ENCODE peak calls at places on chromosomes 12 and 14, in five cellular contexts. A, P, C, S and Q are unnamed samples.

GRCh38 chr14:50116986-50117385 is 614 bp upstream of the VCPKMT start:
- DNase-seq in P (no peak), S (no peak), C (no peak), A (no peak), Q (no peak)

GRCh38 chr12:74227846-74228545 is 309.6 kb upstream of the ATXN7L3B start:
- DNase-seq in S (no peak), A (no peak), P (no peak), C (no peak), Q (no peak)

GRCh38 chr12:3018284-3019004 is 58.7 kb upstream of the TSPAN9 start:
- DNase-seq in A (no peak), S (no peak), P (no peak), C (no peak), Q (no peak)

GRCh38 chr12:109277255-109277898 is 31.7 kb downstream of the FOXN4 start:
- DNase-seq in P (no peak), S (no peak), C (no peak), A (no peak), Q (no peak)

GRCh38 chr14:64611358-64612020 is 61.7 kb downstream of the PPP1R36 start:
- DNase-seq in S (no peak), A (peak), P (no peak), C (peak), Q (no peak)

GRCh38 chr12:60210756-60211155 is 614.9 kb downstream of the SLC16A7 start:
- DNase-seq in A (no peak), P (no peak), S (no peak), C (no peak), Q (no peak)

GRCh38 chr14:31205681-31206535 is 1.7 kb downstream of the HECTD1 start:
- DNase-seq in S (no peak), P (no peak), C (no peak), A (peak), Q (no peak)

GRCh38 chr12:104507672-104508071 is 50.9 kb downstream of the CHST11 start:
- DNase-seq in A (no peak), P (no peak), S (no peak), C (no peak), Q (no peak)

GRCh38 chr14:52694761-52695480 is 437 bp downstream of the ERO1A start:
- DNase-seq in S (no peak), C (no peak), P (no peak), A (no peak), Q (peak)

GRCh38 chr14:38350102-38350501 is 94.2 kb upstream of the CLEC14A start:
- DNase-seq in C (no peak), A (no peak), P (no peak), S (no peak), Q (no peak)

GRCh38 chr12:90290980-90291975 is 582.6 kb upstream of the ATP2B1 start:
- DNase-seq in P (no peak), C (no peak), A (no peak), S (no peak), Q (no peak)

GRCh38 chr14:82720431-82720830 is 1186.8 kb upstream of the SEL1L start:
- DNase-seq in C (no peak), P (no peak), A (no peak), S (no peak), Q (no peak)

GRCh38 chr12:29282452-29282851 is 98.5 kb downstream of the ERGIC2 start:
- DNase-seq in A (no peak), P (no peak), C (no peak), S (no peak), Q (no peak)

GRCh38 chr12:90630006-90630405 is 325.0 kb downstream of the CCER1 start:
- DNase-seq in S (no peak), A (no peak), C (no peak), P (no peak), Q (no peak)

GRCh38 chr12:121226399-121226798 is 16.5 kb downstream of the P2RX4 start:
- DNase-seq in A (no peak), S (no peak), P (no peak), C (no peak), Q (no peak)

GRCh38 chr12:52063986-52064649 is 5.7 kb upstream of the ATG101 start:
- DNase-seq in S (peak), C (peak), A (peak), P (no peak), Q (no peak)

GRCh38 chr12:52613363-52614030 is 4.9 kb downstream of the KRT73 start:
- DNase-seq in C (no peak), S (peak), A (no peak), P (no peak), Q (no peak)

GRCh38 chr12:109575683-109576082 is 2.1 kb downstream of the MVK start:
- DNase-seq in S (no peak), P (no peak), C (no peak), A (no peak), Q (no peak)

GRCh38 chr14:65242732-65243134 is 140.4 kb upstream of the MAX start:
- DNase-seq in C (no peak), S (no peak), P (no peak), A (no peak), Q (no peak)

GRCh38 chr14:67461341-67461985 is 27.1 kb downstream of the TMEM229B start:
- DNase-seq in P (no peak), S (no peak), A (no peak), C (no peak), Q (no peak)

GRCh38 chr12:135127-135526 is 68.6 kb downstream of the IQSEC3 start:
- DNase-seq in S (no peak), C (no peak), A (no peak), P (no peak), Q (no peak)

GRCh38 chr12:26125451-26126339 is 858 bp upstream of the BHLHE41 start:
- DNase-seq in P (peak), S (peak), A (no peak), C (peak), Q (no peak)

GRCh38 chr12:19547258-19547657 is 108.0 kb downstream of the AEBP2 start:
- DNase-seq in A (no peak), S (no peak), P (no peak), C (no peak), Q (no peak)

GRCh38 chr12:77925536-77926108 is 94.9 kb downstream of the NAV3 start:
- DNase-seq in P (peak), C (peak), S (peak), A (peak), Q (peak)

GRCh38 chr12:121774968-121775474 is 18.5 kb downstream of the RHOF start:
- DNase-seq in A (no peak), P (no peak), C (no peak), S (no peak), Q (no peak)

GRCh38 chr12:80469681-80470080 is 25.6 kb downstream of the PTPRQ start:
- DNase-seq in A (no peak), C (no peak), S (no peak), P (no peak), Q (no peak)

GRCh38 chr14:50560929-50561280 is 960 bp downstream of the ATL1 start:
- DNase-seq in P (peak), A (peak), C (peak), S (peak), Q (no peak)

GRCh38 chr12:31216479-31216878 is 109.5 kb downstream of the SINHCAF start:
- DNase-seq in P (no peak), C (no peak), S (no peak), A (no peak), Q (no peak)

GRCh38 chr14:105223260-105223659 is 25.1 kb upstream of the BTBD6 start:
- DNase-seq in C (no peak), A (no peak), S (no peak), P (no peak), Q (no peak)

GRCh38 chr12:57192920-57193319 is 23.7 kb upstream of the NXPH4 start:
- DNase-seq in S (no peak), P (no peak), A (no peak), C (no peak), Q (no peak)

GRCh38 chr12:31756977-31757420 is 28.2 kb upstream of the AMN1 start:
- DNase-seq in C (no peak), S (no peak), P (no peak), A (no peak), Q (no peak)

GRCh38 chr14:98177551-98177950 is 1094.4 kb downstream of the BCL11B start:
- DNase-seq in C (no peak), P (no peak), A (no peak), S (no peak), Q (no peak)

GRCh38 chr14:99261916-99262787 is 9.8 kb downstream of the BCL11B start:
- DNase-seq in P (no peak), S (no peak), A (no peak), C (no peak), Q (no peak)

GRCh38 chr12:109760031-109760929 is 46.7 kb downstream of the FAM222A start:
- DNase-seq in S (no peak), A (no peak), C (no peak), P (no peak), Q (no peak)

GRCh38 chr12:49827351-49828099 is 688 bp downstream of the NCKAP5L start:
- DNase-seq in C (peak), S (no peak), A (no peak), P (peak), Q (no peak)

GRCh38 chr14:104107101-104107581 is 21.6 kb downstream of the ASPG start:
- DNase-seq in A (no peak), P (no peak), C (no peak), S (no peak), Q (no peak)

GRCh38 chr14:34650786-34651584 is 21.0 kb upstream of the SNX6 start:
- DNase-seq in C (no peak), S (no peak), A (peak), P (peak), Q (no peak)

GRCh38 chr14:91899213-91899612 is 31.9 kb upstream of the TC2N start:
- DNase-seq in C (no peak), S (no peak), P (no peak), A (no peak), Q (no peak)
- TF ChIP-seq CTCF in C (no peak), S (no peak), P (no peak), A (no peak), Q (peak)

DNA sequence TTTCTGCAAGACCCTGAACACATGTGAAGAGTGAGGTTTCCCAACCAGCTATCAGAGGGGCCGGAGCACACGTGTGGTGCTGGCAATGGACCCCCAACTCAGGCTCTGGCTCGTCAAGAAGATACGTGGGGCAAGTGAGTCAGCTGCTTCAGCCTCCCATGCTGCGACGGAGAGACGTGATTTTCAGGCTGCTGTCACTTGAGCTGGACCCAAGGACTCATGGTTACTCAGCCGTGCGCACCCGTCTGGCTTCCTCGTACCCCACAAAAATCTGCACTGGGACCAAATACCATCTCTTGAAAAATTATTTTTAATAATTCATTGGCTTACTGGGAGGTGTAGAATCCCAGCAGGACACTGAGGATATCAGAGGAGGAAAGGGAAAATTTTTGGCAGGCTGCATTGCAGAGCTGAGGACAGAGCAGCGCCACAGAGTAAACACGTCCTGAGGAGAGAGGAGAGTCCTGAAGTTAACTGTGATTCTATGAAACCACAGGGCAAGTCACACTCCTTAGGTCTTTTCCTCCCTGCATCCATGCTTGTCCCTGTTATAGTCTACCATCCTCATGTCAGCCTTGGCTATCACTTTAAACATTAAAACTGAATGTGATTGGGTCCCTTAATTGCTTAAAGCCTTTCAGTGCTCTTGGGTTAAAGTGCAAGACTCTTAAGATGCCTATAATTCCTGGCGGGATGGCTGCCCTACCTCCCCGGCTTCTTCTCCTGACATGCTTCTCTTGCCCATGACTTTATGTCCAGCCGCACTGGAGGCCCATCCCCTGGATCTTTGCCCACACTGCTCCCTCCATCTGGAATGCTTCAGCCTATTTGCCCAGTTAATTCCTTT is 95.3 kb upstream of the SLC35F4 start:
- DNase-seq in P (no peak), C (no peak), A (no peak), S (no peak), Q (no peak)
- H3K4me3 ChIP-seq in P (no peak), C (no peak), A (no peak), S (no peak), Q (no peak)

GRCh38 chr14:101562659-101563351 is 1.5 kb downstream of the DIO3 start:
- DNase-seq in A (no peak), S (no peak), C (no peak), P (no peak), Q (no peak)

GRCh38 chr14:101563352-101563653 is 2.0 kb downstream of the DIO3 start:
- DNase-seq in C (no peak), A (no peak), S (no peak), P (no peak), Q (no peak)

GRCh38 chr14:101564444-101564776 is 3.1 kb downstream of the DIO3 start:
- DNase-seq in P (no peak), S (no peak), C (no peak), A (no peak), Q (no peak)

GRCh38 chr14:101564819-101565698 is 3.8 kb downstream of the DIO3 start:
- DNase-seq in P (no peak), S (no peak), A (no peak), C (no peak), Q (no peak)

DNA sequence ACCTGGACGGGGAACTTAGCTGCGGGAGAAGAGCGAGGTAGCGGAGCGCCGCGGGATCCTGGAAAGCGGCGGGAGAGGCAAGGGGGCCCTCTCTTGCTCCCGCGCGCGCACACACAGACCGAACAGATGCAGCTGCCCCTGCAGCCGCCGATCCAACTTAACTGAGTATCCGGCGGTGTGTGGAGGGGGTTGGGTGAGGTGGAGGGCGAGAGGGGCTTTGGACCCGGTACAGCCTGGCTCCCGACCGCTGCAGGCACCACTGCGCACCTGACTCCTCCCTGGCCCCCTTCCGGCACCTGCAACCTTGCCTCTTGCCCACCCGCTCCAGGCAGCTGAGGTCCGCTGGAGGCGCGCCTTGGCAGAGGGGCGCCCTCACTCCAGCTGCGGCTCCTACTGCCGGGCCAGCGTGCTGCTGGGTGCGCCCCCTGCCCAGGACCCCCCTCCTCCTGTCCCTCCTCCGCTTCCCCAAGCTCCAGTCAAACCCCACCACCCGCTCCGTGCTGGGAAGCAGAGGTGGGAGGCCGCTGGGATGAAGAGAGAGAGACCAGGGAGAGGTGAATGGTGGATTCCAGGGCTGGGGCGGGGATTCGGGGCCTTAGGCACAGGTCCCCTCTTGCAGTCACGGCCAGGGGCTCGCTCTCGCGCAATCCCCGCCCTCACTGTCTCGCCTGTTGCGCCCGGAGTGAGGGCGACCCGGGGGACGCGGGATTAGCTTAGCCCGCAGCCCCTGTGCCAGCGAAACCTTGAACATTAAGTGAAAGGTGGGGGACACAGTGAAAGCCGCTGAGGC is 2.6 kb downstream of the DIO3 start:
- DNase-seq in P (no peak), A (no peak), C (no peak), S (no peak), Q (no peak)
- TF ChIP-seq CTCF in P (no peak), A (no peak), C (no peak), S (no peak), Q (no peak)

GRCh38 chr12:95790025-95790911 is at the start of gene NTN4:
- DNase-seq in C (peak), P (peak), S (no peak), A (no peak), Q (no peak)
- H3K4me3 ChIP-seq in C (peak), P (peak), S (peak), A (peak), Q (peak)

DNA sequence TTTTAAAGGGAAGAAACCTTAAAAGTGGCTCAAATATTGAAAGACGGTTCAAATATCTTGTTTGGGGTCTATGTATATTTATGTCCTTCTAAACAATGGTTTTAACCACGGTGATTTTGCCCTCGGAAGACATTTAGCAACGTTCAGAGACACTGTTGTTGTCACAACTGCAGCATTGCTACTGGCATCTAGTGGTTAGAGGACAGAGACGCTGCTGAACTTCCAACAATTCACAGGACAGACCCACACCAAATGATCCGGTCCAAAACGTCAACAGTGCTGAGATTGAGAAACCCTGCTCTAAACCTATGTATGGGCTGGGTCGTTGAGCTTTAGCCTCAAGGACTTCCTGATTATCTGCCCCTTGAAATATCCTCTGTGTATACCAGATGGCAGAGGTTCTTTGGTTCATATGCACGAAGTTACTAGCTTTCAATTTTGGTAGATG is 1.7 kb downstream of the ANGEL1 start:
- DNase-seq in P (peak), C (no peak), S (no peak), A (no peak), Q (peak)
- TF ChIP-seq CTCF in P (peak), C (peak), S (peak), A (peak), Q (peak)

GRCh38 chr14:91245029-91245428 is 525 bp upstream of the GPR68 start:
- DNase-seq in A (no peak), P (no peak), C (no peak), S (no peak), Q (no peak)

GRCh38 chr14:91242635-91243034 is 1.9 kb downstream of the GPR68 start:
- DNase-seq in A (no peak), S (no peak), C (no peak), P (no peak), Q (no peak)

GRCh38 chr14:91244501-91244901 is at the start of gene GPR68:
- DNase-seq in P (no peak), S (peak), A (peak), C (peak), Q (no peak)

GRCh38 chr14:91243098-91243483 is 1.4 kb downstream of the GPR68 start:
- DNase-seq in A (no peak), P (no peak), S (no peak), C (no peak), Q (no peak)

DNA sequence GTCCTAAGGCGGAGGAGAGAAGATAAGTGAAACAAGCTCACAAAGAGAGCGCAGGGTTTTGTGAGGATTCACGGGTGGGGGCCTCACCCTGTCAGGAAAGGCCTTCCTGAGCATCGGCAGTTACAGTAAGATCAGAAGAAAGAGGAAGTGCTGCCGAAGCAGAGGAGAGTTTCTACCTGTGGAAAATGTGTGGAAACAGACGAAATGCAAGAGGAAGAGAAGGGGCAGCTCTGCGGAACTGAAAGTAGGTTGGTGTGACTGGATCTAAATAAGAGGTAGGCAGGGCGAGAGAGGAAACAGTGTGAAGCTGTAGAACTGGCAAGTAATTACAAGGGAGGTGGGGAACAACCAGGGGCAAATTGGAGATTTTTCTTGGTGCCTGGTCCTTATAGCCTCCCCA is 2.7 kb downstream of the GPR68 start:
- DNase-seq in C (no peak), A (no peak), S (no peak), P (no peak), Q (peak)
- H3K4me3 ChIP-seq in C (no peak), A (no peak), S (no peak), P (no peak), Q (peak)